ENCODE peak calls at places on chromosomes 11 and 22, in five cellular contexts. One of them, this sample, is unnamed.

GRCh38 chr22:26429458-26430238 is 588 bp downstream of the ASPHD2 start:
- DNase-seq in stimulated activated CD8-positive, alpha-beta memory T cell treated with anti-CD3 and anti-CD28 coated beads, Interleukin-15, amount 100 ng/mL, for 1 hour: no peak
- DNase-seq in NCI-H1105: no peak
- DNase-seq in hepatic stellate cell: no peak
- DNase-seq in HepG2: no peak
- DNase-seq in this sample: no peak

GRCh38 chr11:67312187-67313021 is 9.1 kb downstream of the SSH3 start:
- DNase-seq in stimulated activated CD8-positive, alpha-beta memory T cell treated with anti-CD3 and anti-CD28 coated beads, Interleukin-15, amount 100 ng/mL, for 1 hour: no peak
- DNase-seq in hepatic stellate cell: no peak
- DNase-seq in HepG2: no peak
- DNase-seq in NCI-H1105: no peak
- DNase-seq in this sample: no peak

GRCh38 chr11:117932426-117932825 is 3.2 kb upstream of the TMPRSS13 start:
- DNase-seq in HepG2: no peak
- DNase-seq in stimulated activated CD8-positive, alpha-beta memory T cell treated with anti-CD3 and anti-CD28 coated beads, Interleukin-15, amount 100 ng/mL, for 1 hour: no peak
- DNase-seq in NCI-H1105: no peak
- DNase-seq in hepatic stellate cell: no peak
- DNase-seq in this sample: no peak

GRCh38 chr22:33699176-33699575 is 221.1 kb downstream of the LARGE1 start:
- DNase-seq in stimulated activated CD8-positive, alpha-beta memory T cell treated with anti-CD3 and anti-CD28 coated beads, Interleukin-15, amount 100 ng/mL, for 1 hour: no peak
- DNase-seq in hepatic stellate cell: no peak
- DNase-seq in HepG2: no peak
- DNase-seq in NCI-H1105: no peak
- DNase-seq in this sample: no peak

GRCh38 chr11:125268611-125269010 is 104.1 kb downstream of the PKNOX2 start:
- DNase-seq in hepatic stellate cell: no peak
- DNase-seq in HepG2: no peak
- DNase-seq in NCI-H1105: no peak
- DNase-seq in stimulated activated CD8-positive, alpha-beta memory T cell treated with anti-CD3 and anti-CD28 coated beads, Interleukin-15, amount 100 ng/mL, for 1 hour: no peak
- DNase-seq in this sample: no peak

GRCh38 chr11:87179621-87180020 is 141.9 kb downstream of the TMEM135 start:
- DNase-seq in hepatic stellate cell: no peak
- DNase-seq in NCI-H1105: no peak
- DNase-seq in stimulated activated CD8-positive, alpha-beta memory T cell treated with anti-CD3 and anti-CD28 coated beads, Interleukin-15, amount 100 ng/mL, for 1 hour: no peak
- DNase-seq in HepG2: no peak
- DNase-seq in this sample: no peak

GRCh38 chr11:119892311-119892808 is 163.4 kb upstream of the NECTIN1 start:
- DNase-seq in stimulated activated CD8-positive, alpha-beta memory T cell treated with anti-CD3 and anti-CD28 coated beads, Interleukin-15, amount 100 ng/mL, for 1 hour: no peak
- DNase-seq in NCI-H1105: no peak
- DNase-seq in HepG2: no peak
- DNase-seq in hepatic stellate cell: no peak
- DNase-seq in this sample: no peak

GRCh38 chr11:96155627-96156378 is 187.2 kb downstream of the MAML2 start:
- DNase-seq in HepG2: peak; percentile 64
- DNase-seq in hepatic stellate cell: peak; percentile 73
- DNase-seq in NCI-H1105: no peak
- DNase-seq in stimulated activated CD8-positive, alpha-beta memory T cell treated with anti-CD3 and anti-CD28 coated beads, Interleukin-15, amount 100 ng/mL, for 1 hour: no peak
- DNase-seq in this sample: no peak

GRCh38 chr11:828501-829115 is 889 bp downstream of the CRACR2B start:
- DNase-seq in HepG2: no peak
- DNase-seq in NCI-H1105: no peak
- DNase-seq in stimulated activated CD8-positive, alpha-beta memory T cell treated with anti-CD3 and anti-CD28 coated beads, Interleukin-15, amount 100 ng/mL, for 1 hour: no peak
- DNase-seq in hepatic stellate cell: no peak
- DNase-seq in this sample: no peak

GRCh38 chr22:49968313-49968830 is 7.8 kb downstream of the PIM3 start:
- DNase-seq in HepG2: no peak
- DNase-seq in NCI-H1105: no peak
- DNase-seq in hepatic stellate cell: no peak
- DNase-seq in stimulated activated CD8-positive, alpha-beta memory T cell treated with anti-CD3 and anti-CD28 coated beads, Interleukin-15, amount 100 ng/mL, for 1 hour: no peak
- DNase-seq in this sample: no peak

GRCh38 chr11:113877673-113878060 is 2.3 kb upstream of the USP28 start:
- DNase-seq in hepatic stellate cell: no peak
- DNase-seq in NCI-H1105: no peak
- DNase-seq in stimulated activated CD8-positive, alpha-beta memory T cell treated with anti-CD3 and anti-CD28 coated beads, Interleukin-15, amount 100 ng/mL, for 1 hour: no peak
- DNase-seq in HepG2: no peak
- DNase-seq in this sample: no peak

GRCh38 chr11:61782841-61783240 is 9.6 kb downstream of the TMEM258 start:
- DNase-seq in HepG2: no peak
- DNase-seq in hepatic stellate cell: no peak
- DNase-seq in NCI-H1105: no peak
- DNase-seq in stimulated activated CD8-positive, alpha-beta memory T cell treated with anti-CD3 and anti-CD28 coated beads, Interleukin-15, amount 100 ng/mL, for 1 hour: no peak
- DNase-seq in this sample: no peak

GRCh38 chr11:107176148-107177105 is 158.2 kb upstream of the GUCY1A2 start:
- DNase-seq in stimulated activated CD8-positive, alpha-beta memory T cell treated with anti-CD3 and anti-CD28 coated beads, Interleukin-15, amount 100 ng/mL, for 1 hour: no peak
- DNase-seq in HepG2: no peak
- DNase-seq in NCI-H1105: no peak
- DNase-seq in hepatic stellate cell: no peak
- DNase-seq in this sample: no peak

GRCh38 chr11:124745835-124746620 is 6.0 kb downstream of the VSIG2 start:
- DNase-seq in HepG2: no peak
- DNase-seq in stimulated activated CD8-positive, alpha-beta memory T cell treated with anti-CD3 and anti-CD28 coated beads, Interleukin-15, amount 100 ng/mL, for 1 hour: no peak
- DNase-seq in NCI-H1105: peak; percentile 26
- DNase-seq in hepatic stellate cell: no peak
- DNase-seq in this sample: no peak

This sample was measured in NCI-H1048.